ENCODE peak calls at places on chromosomes 7 and 10, in five cellular contexts. One of them, this sample, is unnamed.

GRCh38 chr7:136326045-136326610 is 349.0 kb upstream of the MTPN start:
- DNase-seq in fibroblast of the aortic adventitia: no peak
- DNase-seq in fibroblast of pulmonary artery: no peak
- DNase-seq in hepatocyte: no peak
- DNase-seq in astrocyte: no peak
- DNase-seq in this sample: no peak

GRCh38 chr10:29392376-29393021 is 103.6 kb downstream of the LYZL1 start:
- DNase-seq in fibroblast of the aortic adventitia: peak
- DNase-seq in fibroblast of pulmonary artery: peak
- DNase-seq in hepatocyte: peak
- DNase-seq in astrocyte: no peak
- DNase-seq in this sample: no peak

GRCh38 chr7:107201795-107202450 is 33.1 kb downstream of the HBP1 start:
- DNase-seq in fibroblast of the aortic adventitia: peak
- DNase-seq in fibroblast of pulmonary artery: peak
- DNase-seq in hepatocyte: peak
- DNase-seq in astrocyte: no peak
- DNase-seq in this sample: no peak

GRCh38 chr10:75261813-75262725 is 26.3 kb upstream of the COMTD1 start:
- DNase-seq in fibroblast of the aortic adventitia: no peak
- DNase-seq in fibroblast of pulmonary artery: no peak
- DNase-seq in hepatocyte: peak
- DNase-seq in astrocyte: no peak
- DNase-seq in this sample: no peak

GRCh38 chr10:132102071-132102716 is 36.4 kb downstream of the JAKMIP3 start:
- DNase-seq in fibroblast of the aortic adventitia: no peak
- DNase-seq in fibroblast of pulmonary artery: no peak
- DNase-seq in hepatocyte: no peak
- DNase-seq in astrocyte: no peak
- DNase-seq in this sample: no peak

GRCh38 chr10:89369142-89370105 is 8.4 kb upstream of the IFIT1B start:
- DNase-seq in fibroblast of the aortic adventitia: peak
- DNase-seq in fibroblast of pulmonary artery: peak
- DNase-seq in hepatocyte: peak
- DNase-seq in astrocyte: peak
- DNase-seq in this sample: no peak

GRCh38 chr10:77522268-77522809 is 115.3 kb downstream of the KCNMA1 start:
- DNase-seq in fibroblast of the aortic adventitia: no peak
- DNase-seq in fibroblast of pulmonary artery: no peak
- DNase-seq in hepatocyte: no peak
- DNase-seq in astrocyte: no peak
- DNase-seq in this sample: no peak

GRCh38 chr7:91503934-91504575 is 239.8 kb downstream of the FZD1 start:
- DNase-seq in fibroblast of the aortic adventitia: peak
- DNase-seq in fibroblast of pulmonary artery: peak
- DNase-seq in hepatocyte: no peak
- DNase-seq in astrocyte: peak
- DNase-seq in this sample: peak

GRCh38 chr7:97128736-97129135 is 11.2 kb downstream of the SDHAF3 start:
- DNase-seq in fibroblast of the aortic adventitia: no peak
- DNase-seq in fibroblast of pulmonary artery: no peak
- DNase-seq in hepatocyte: no peak
- DNase-seq in astrocyte: no peak
- DNase-seq in this sample: no peak

GRCh38 chr10:29144126-29144525 is 144.7 kb upstream of the LYZL1 start:
- DNase-seq in fibroblast of the aortic adventitia: no peak
- DNase-seq in fibroblast of pulmonary artery: no peak
- DNase-seq in hepatocyte: no peak
- DNase-seq in astrocyte: no peak
- DNase-seq in this sample: no peak

GRCh38 chr10:100380400-100380799 is 33.4 kb downstream of the SCD start:
- DNase-seq in fibroblast of the aortic adventitia: no peak
- DNase-seq in fibroblast of pulmonary artery: no peak
- DNase-seq in hepatocyte: no peak
- DNase-seq in astrocyte: no peak
- DNase-seq in this sample: no peak

GRCh38 chr7:158581440-158582088 is 6.1 kb downstream of the PTPRN2 start:
- DNase-seq in fibroblast of the aortic adventitia: no peak
- DNase-seq in fibroblast of pulmonary artery: no peak
- DNase-seq in hepatocyte: peak
- DNase-seq in astrocyte: no peak
- DNase-seq in this sample: no peak

GRCh38 chr7:36686499-36686898 is 37.8 kb downstream of the AOAH start:
- DNase-seq in fibroblast of the aortic adventitia: peak
- DNase-seq in fibroblast of pulmonary artery: peak
- DNase-seq in hepatocyte: peak
- DNase-seq in astrocyte: peak
- DNase-seq in this sample: peak

GRCh38 chr7:156792611-156793010 is 100.4 kb downstream of the LMBR1 start:
- DNase-seq in fibroblast of the aortic adventitia: no peak
- DNase-seq in fibroblast of pulmonary artery: no peak
- DNase-seq in hepatocyte: no peak
- DNase-seq in astrocyte: no peak
- DNase-seq in this sample: no peak

GRCh38 chr10:97818572-97818971 is 31.1 kb upstream of the GOLGA7B start:
- DNase-seq in fibroblast of the aortic adventitia: no peak
- DNase-seq in fibroblast of pulmonary artery: no peak
- DNase-seq in hepatocyte: no peak
- DNase-seq in astrocyte: no peak
- DNase-seq in this sample: no peak

GRCh38 chr7:151010307-151011096 is 13.8 kb downstream of the ATG9B start:
- DNase-seq in fibroblast of the aortic adventitia: no peak
- DNase-seq in fibroblast of pulmonary artery: peak
- DNase-seq in hepatocyte: peak
- DNase-seq in astrocyte: no peak
- DNase-seq in this sample: no peak

GRCh38 chr7:36606442-36607205 is 117.7 kb downstream of the AOAH start:
- DNase-seq in fibroblast of the aortic adventitia: no peak
- DNase-seq in fibroblast of pulmonary artery: no peak
- DNase-seq in hepatocyte: no peak
- DNase-seq in astrocyte: no peak
- DNase-seq in this sample: no peak

GRCh38 chr10:43084812-43085211 is 7.9 kb downstream of the RET start:
- DNase-seq in fibroblast of the aortic adventitia: no peak
- DNase-seq in fibroblast of pulmonary artery: no peak
- DNase-seq in hepatocyte: no peak
- DNase-seq in astrocyte: no peak
- DNase-seq in this sample: no peak

GRCh38 chr7:142629588-142630260 is 119.5 kb upstream of the PRSS1 start:
- DNase-seq in fibroblast of the aortic adventitia: peak
- DNase-seq in fibroblast of pulmonary artery: peak
- DNase-seq in hepatocyte: peak
- DNase-seq in astrocyte: peak
- DNase-seq in this sample: peak

GRCh38 chr10:29481906-29482440 is 152.8 kb downstream of the SVIL start:
- DNase-seq in fibroblast of the aortic adventitia: peak
- DNase-seq in fibroblast of pulmonary artery: peak
- DNase-seq in hepatocyte: no peak
- DNase-seq in astrocyte: no peak
- DNase-seq in this sample: no peak

GRCh38 chr7:158650821-158651225 is 53.8 kb downstream of the NCAPG2 start:
- DNase-seq in fibroblast of the aortic adventitia: peak
- DNase-seq in fibroblast of pulmonary artery: peak
- DNase-seq in hepatocyte: no peak
- DNase-seq in astrocyte: peak
- DNase-seq in this sample: peak

GRCh38 chr7:69422473-69423102 is 175.7 kb upstream of the AUTS2 start:
- DNase-seq in fibroblast of the aortic adventitia: no peak
- DNase-seq in fibroblast of pulmonary artery: no peak
- DNase-seq in hepatocyte: no peak
- DNase-seq in astrocyte: no peak
- DNase-seq in this sample: no peak

GRCh38 chr10:65570143-65571010 is 1355.5 kb upstream of the LRRTM3 start:
- DNase-seq in fibroblast of the aortic adventitia: peak
- DNase-seq in fibroblast of pulmonary artery: peak
- DNase-seq in hepatocyte: peak
- DNase-seq in astrocyte: peak
- DNase-seq in this sample: no peak
- H3K4me3 ChIP-seq in fibroblast of the aortic adventitia: peak
- H3K4me3 ChIP-seq in fibroblast of pulmonary artery: peak
- H3K4me3 ChIP-seq in hepatocyte: peak
- H3K4me3 ChIP-seq in astrocyte: peak
- H3K4me3 ChIP-seq in this sample: peak

GRCh38 chr7:42315631-42316030 is 78.6 kb upstream of the GLI3 start:
- DNase-seq in fibroblast of the aortic adventitia: no peak
- DNase-seq in fibroblast of pulmonary artery: peak
- DNase-seq in hepatocyte: no peak
- DNase-seq in astrocyte: peak
- DNase-seq in this sample: peak
- H3K4me3 ChIP-seq in fibroblast of the aortic adventitia: no peak
- H3K4me3 ChIP-seq in fibroblast of pulmonary artery: no peak
- H3K4me3 ChIP-seq in hepatocyte: no peak
- H3K4me3 ChIP-seq in astrocyte: peak
- H3K4me3 ChIP-seq in this sample: no peak

GRCh38 chr7:123656544-123657303 is 1.1 kb downstream of the LMOD2 start:
- DNase-seq in fibroblast of the aortic adventitia: no peak
- DNase-seq in fibroblast of pulmonary artery: no peak
- DNase-seq in hepatocyte: no peak
- DNase-seq in astrocyte: no peak
- DNase-seq in this sample: no peak
- H3K4me3 ChIP-seq in fibroblast of the aortic adventitia: no peak
- H3K4me3 ChIP-seq in fibroblast of pulmonary artery: no peak
- H3K4me3 ChIP-seq in hepatocyte: no peak
- H3K4me3 ChIP-seq in astrocyte: no peak
- H3K4me3 ChIP-seq in this sample: no peak

DNA sequence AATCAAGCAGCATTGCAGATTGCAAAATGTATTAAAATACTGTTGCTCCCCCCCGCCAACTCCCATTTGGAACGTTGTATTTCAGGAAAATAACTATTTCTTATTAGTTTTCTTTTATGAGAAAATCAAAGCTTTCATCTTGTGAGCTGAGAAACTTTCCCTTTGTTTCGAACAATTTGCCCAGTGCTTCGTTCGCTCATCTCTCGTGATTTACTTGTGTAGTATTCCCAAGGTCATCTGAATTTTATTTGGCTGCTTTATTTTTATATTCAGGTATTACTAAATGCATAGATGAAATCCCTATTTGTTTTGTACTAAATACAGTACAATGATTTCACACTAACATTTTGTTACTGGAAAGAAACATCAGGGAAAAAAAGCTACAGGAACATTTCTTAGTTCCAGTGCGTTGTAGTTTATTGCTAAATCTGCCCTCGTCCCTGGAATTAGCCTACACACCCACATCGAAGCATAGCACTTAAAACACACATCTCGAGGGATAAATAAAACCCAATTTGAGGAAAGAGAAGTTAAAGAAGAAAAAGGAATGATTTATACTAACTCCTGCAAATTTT is 12.0 kb upstream of the EBLN1 start:
- DNase-seq in fibroblast of the aortic adventitia: peak
- DNase-seq in fibroblast of pulmonary artery: peak
- DNase-seq in hepatocyte: no peak
- DNase-seq in astrocyte: no peak
- DNase-seq in this sample: no peak
- H3K4me3 ChIP-seq in fibroblast of the aortic adventitia: peak
- H3K4me3 ChIP-seq in fibroblast of pulmonary artery: peak
- H3K4me3 ChIP-seq in hepatocyte: peak
- H3K4me3 ChIP-seq in astrocyte: peak
- H3K4me3 ChIP-seq in this sample: peak

This sample was measured in skeletal muscle cell.